ENCODE peak calls at places on chromosomes 5 and 9, in six cellular contexts. D is cardiac muscle cell, C is neural progenitor cell, H is mesendoderm, F is astrocyte of the spinal cord, W is PC-3. G is an unnamed sample.

GRCh38 chr5:126139773-126140172 is 283.4 kb upstream of the GRAMD2B start:
- DNase-seq in D (no peak), C (no peak), H (peak; percentile 90), F (peak; percentile 54), W (peak; percentile 70), G (no peak)

GRCh38 chr5:68077349-68077894 is 138.1 kb upstream of the PIK3R1 start:
- DNase-seq in D (no peak), C (no peak), H (no peak), F (no peak), W (no peak), G (no peak)

GRCh38 chr5:14309864-14310531 is 166.9 kb downstream of the TRIO start:
- DNase-seq in D (no peak), C (no peak), H (no peak), F (no peak), W (no peak), G (no peak)

GRCh38 chr5:137862251-137862650 is 5.4 kb upstream of the MYOT start:
- DNase-seq in D (no peak), C (no peak), H (no peak), F (no peak), W (no peak), G (no peak)

GRCh38 chr9:32741706-32742105 is 41.6 kb upstream of the TMEM215 start:
- DNase-seq in D (no peak), C (peak; percentile 52), H (no peak), F (peak; percentile 34), W (peak; percentile 53), G (no peak)

GRCh38 chr5:57004800-57005199 is 52.9 kb upstream of the MIER3 start:
- DNase-seq in D (no peak), C (no peak), H (peak; percentile 84), F (no peak), W (peak; percentile 88), G (no peak)

GRCh38 chr9:91422832-91423711 is 560 bp downstream of the NFIL3 start:
- DNase-seq in D (peak; percentile 74), C (peak; percentile 84), H (peak; percentile 77), F (peak; percentile 77), W (peak; percentile 47), G (peak; percentile 72)

GRCh38 chr9:136757751-136758140 is 297 bp downstream of the LCN8 start:
- DNase-seq in D (no peak), C (no peak), H (no peak), F (no peak), W (no peak), G (no peak)

GRCh38 chr9:86303316-86303975 is 21.1 kb upstream of the ISCA1 start:
- DNase-seq in D (no peak), C (no peak), H (peak; percentile 66), F (no peak), W (peak; percentile 64), G (no peak)

GRCh38 chr5:99019812-99020697 is 91.2 kb upstream of the CHD1 start:
- DNase-seq in D (no peak), C (no peak), H (no peak), F (peak; percentile 95), W (peak; percentile 94), G (peak; percentile 83)

GRCh38 chr9:706606-707451 is 134.7 kb upstream of the DMRT1 start:
- DNase-seq in D (peak; percentile 57), C (peak; percentile 53), H (peak; percentile 77), F (peak; percentile 68), W (peak; percentile 49), G (peak; percentile 34)

GRCh38 chr9:6616976-6617375 is 28.6 kb downstream of the GLDC start:
- DNase-seq in D (no peak), C (no peak), H (peak; percentile 26), F (no peak), W (no peak), G (no peak)

GRCh38 chr9:104765138-104765537 is 1.2 kb downstream of the NIPSNAP3B start:
- DNase-seq in D (no peak), C (no peak), H (no peak), F (no peak), W (no peak), G (no peak)

GRCh38 chr9:27485158-27485557 is 38.9 kb upstream of the IFNK start:
- DNase-seq in D (no peak), C (no peak), H (no peak), F (no peak), W (no peak), G (no peak)

DNA sequence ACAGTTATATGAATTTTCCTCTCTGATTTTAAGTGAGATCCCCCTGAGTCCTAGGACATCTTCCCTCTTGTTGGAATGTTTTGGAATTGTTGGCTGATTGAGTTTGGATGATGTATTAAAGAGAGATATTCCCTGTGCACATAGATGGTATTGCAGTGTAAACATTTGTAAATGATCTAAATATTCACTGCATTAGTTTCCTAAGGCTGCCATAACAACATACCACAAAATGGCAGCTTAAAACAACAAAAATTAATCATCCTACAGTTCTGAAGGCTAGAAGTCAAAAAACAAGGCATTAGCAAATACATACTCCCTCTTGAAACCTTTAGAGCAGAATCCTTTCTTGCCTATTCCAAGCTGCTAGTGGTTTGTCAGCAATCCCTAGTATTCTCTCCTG is 38.0 kb upstream of the MROH2B start:
- DNase-seq in D (no peak), C (no peak), H (no peak), F (no peak), W (no peak), G (no peak)
- H3K4me3 ChIP-seq in D (no peak overlapping the region), C (no peak overlapping the region), H (no peak overlapping the region), F (no peak overlapping the region), W (no peak overlapping the region), G (no peak overlapping the region)

GRCh38 chr9:26262431-26262830 is 584.2 kb upstream of the TUSC1 start:
- DNase-seq in D (no peak), C (no peak), H (no peak), F (no peak), W (peak; percentile 35), G (peak; percentile 9)

GRCh38 chr9:26264709-26265601 is 586.7 kb upstream of the TUSC1 start:
- DNase-seq in D (no peak), C (no peak), H (peak; percentile 57), F (peak; percentile 87), W (peak; percentile 93), G (peak; percentile 93)

GRCh38 chr9:26263451-26263850 is 585.2 kb upstream of the TUSC1 start:
- DNase-seq in D (no peak), C (no peak), H (no peak), F (no peak), W (no peak), G (no peak)

GRCh38 chr9:26260238-26260637 is 582.0 kb upstream of the TUSC1 start:
- DNase-seq in D (no peak), C (no peak), H (no peak), F (peak; percentile 32), W (peak; percentile 92), G (peak; percentile 18)

GRCh38 chr9:26261503-26262330 is 583.5 kb upstream of the TUSC1 start:
- DNase-seq in D (no peak), C (no peak), H (peak; percentile 68), F (peak; percentile 77), W (peak; percentile 86), G (peak; percentile 42)
- H3K4me3 ChIP-seq in D (no peak overlapping the region), C (no peak overlapping the region), H (no peak overlapping the region), F (no peak overlapping the region), W (peak overlapping the region; percentile 41), G (no peak overlapping the region)

GRCh38 chr5:35832757-35833156 is 23.9 kb upstream of the IL7R start:
- DNase-seq in D (no peak), C (no peak), H (no peak), F (no peak), W (no peak), G (no peak)

GRCh38 chr5:35830587-35830986 is 26.1 kb upstream of the IL7R start:
- DNase-seq in D (no peak), C (no peak), H (no peak), F (no peak), W (no peak), G (no peak)

GRCh38 chr5:35838370-35839042 is 18.2 kb upstream of the IL7R start:
- DNase-seq in D (no peak), C (no peak), H (no peak), F (no peak), W (peak; percentile 46), G (no peak)

GRCh38 chr5:35835796-35836742 is 20.6 kb upstream of the IL7R start:
- DNase-seq in D (no peak), C (no peak), H (no peak), F (no peak), W (no peak), G (no peak)
- H3K4me3 ChIP-seq in D (no peak overlapping the region), C (no peak overlapping the region), H (no peak overlapping the region), F (no peak overlapping the region), W (no peak overlapping the region), G (no peak overlapping the region)

DNA sequence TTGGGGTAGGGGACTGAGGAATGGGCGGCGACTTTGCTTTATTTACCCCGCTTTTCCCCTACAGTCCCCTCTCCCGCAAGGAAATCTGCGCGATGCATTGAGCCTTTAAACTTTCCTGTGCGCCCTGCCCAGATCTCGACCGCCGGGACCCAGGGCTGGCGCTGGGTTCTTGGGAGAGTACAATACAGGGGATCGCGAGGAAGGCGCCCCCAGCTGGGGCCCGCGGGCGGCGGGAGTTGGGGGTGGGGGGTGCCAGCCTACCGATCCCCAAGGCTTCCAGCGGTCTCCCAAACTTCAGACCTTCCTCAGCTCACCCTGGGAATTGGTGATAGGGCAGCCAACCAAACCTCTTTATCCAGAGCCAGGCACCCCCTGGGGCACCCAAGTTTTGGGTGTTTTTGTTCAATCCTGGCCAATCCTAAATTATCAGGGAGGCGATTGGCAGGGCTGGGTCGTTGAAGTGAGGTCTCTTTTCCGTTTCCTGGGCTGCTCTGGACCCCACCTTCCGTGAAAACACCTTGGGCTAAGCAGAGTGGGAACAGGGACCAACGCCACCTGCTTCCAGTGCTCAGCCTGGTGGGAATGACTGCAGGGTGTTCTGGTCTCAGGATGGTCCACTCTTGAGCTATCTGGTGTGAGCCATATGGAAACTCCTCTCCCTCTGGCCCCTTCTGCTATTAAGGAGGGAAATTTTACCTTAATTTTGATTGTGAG is 51.4 kb upstream of the DAB2IP start:
- DNase-seq in D (peak; percentile 35), C (peak; percentile 50), H (no peak), F (no peak), W (no peak), G (no peak)
- H3K4me3 ChIP-seq in D (peak overlapping the region; percentile 95), C (peak overlapping the region; percentile 99), H (peak overlapping the region; percentile 59), F (peak overlapping the region; percentile 34), W (peak overlapping the region; percentile 86), G (peak overlapping the region; percentile 44)

GRCh38 chr9:135701067-135701967 is 668 bp upstream of the KCNT1 start:
- DNase-seq in D (no peak), C (peak; percentile 29), H (no peak), F (no peak), W (no peak), G (no peak)
- H3K4me3 ChIP-seq in D (peak overlapping the region; percentile 29), C (peak overlapping the region; percentile 53), H (no peak overlapping the region), F (no peak overlapping the region), W (no peak overlapping the region), G (peak overlapping the region; percentile 36)

GRCh38 chr5:33762859-33763258 is 128.9 kb downstream of the ADAMTS12 start:
- DNase-seq in D (no peak), C (no peak), H (no peak), F (no peak), W (no peak), G (no peak)
- H3K4me3 ChIP-seq in D (no peak overlapping the region), C (no peak overlapping the region), H (no peak overlapping the region), F (no peak overlapping the region), W (no peak overlapping the region), G (no peak overlapping the region)

DNA sequence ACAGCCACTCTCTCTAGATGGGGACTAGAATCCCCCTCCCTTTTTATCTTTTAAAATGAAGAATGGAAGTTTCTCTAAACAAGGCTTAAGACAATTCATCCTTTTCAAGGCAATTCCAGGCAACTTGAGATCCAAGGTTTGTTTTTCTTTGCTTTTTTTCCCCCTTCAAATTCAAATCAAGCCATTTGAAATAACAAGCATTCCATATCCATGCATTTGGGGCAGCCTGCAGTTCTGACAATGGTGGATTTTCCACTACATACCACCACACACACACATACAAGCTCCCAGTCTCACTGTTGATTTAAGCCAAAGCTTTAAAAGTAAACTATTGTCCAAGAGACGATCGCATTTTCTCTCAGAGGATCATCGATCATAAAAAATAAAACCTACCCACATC is 424 bp downstream of the INSYN2B start:
- DNase-seq in D (no peak), C (no peak), H (peak; percentile 11), F (no peak), W (no peak), G (no peak)
- H3K4me3 ChIP-seq in D (peak overlapping the region; percentile 40), C (peak overlapping the region; percentile 44), H (peak overlapping the region; percentile 9), F (peak overlapping the region; percentile 78), W (peak overlapping the region; percentile 78), G (peak overlapping the region; percentile 61)

G was measured in skeletal muscle cell.